ENCODE peak calls at places on chromosomes 4 and X, in four cellular contexts. V is AG09309, W is coronary artery, J is mammary epithelial cell. G is an unnamed sample.

GRCh38 chr4:68361146-68361589 is 11.3 kb upstream of the YTHDC1 start:
- DNase-seq in V (peak), W (no peak), J (peak), G (peak)

GRCh38 chr4:6779667-6780565 is 2.6 kb upstream of the KIAA0232 start:
- DNase-seq in V (no peak), W (no peak), J (no peak), G (peak)

GRCh38 chr4:121711263-121712000 is 14.7 kb upstream of the ANXA5 start:
- DNase-seq in V (peak), W (peak), J (peak), G (peak)

GRCh38 chr4:70564033-70564432 is 28.0 kb upstream of the AMBN start:
- DNase-seq in V (no peak), W (no peak), J (no peak), G (no peak)

GRCh38 chr4:179415842-179416223 is 1973.6 kb upstream of the AGA start:
- DNase-seq in V (no peak), W (no peak), J (no peak), G (no peak)

GRCh38 chr4:155522201-155522600 is 144.4 kb upstream of the GUCY1A1 start:
- DNase-seq in V (no peak), W (no peak), J (no peak), G (no peak)

GRCh38 chr4:117773067-117773946 is 261.0 kb upstream of the NDST3 start:
- DNase-seq in V (no peak), W (no peak), J (no peak), G (no peak)

GRCh38 chrX:153338836-153339235 is 4.9 kb downstream of the ZNF275 start:
- DNase-seq in V (no peak), W (peak), J (no peak), G (no peak)

GRCh38 chrX:120429776-120430535 is 39.1 kb downstream of the LAMP2 start:
- DNase-seq in V (no peak), W (no peak), J (no peak), G (no peak)

DNA sequence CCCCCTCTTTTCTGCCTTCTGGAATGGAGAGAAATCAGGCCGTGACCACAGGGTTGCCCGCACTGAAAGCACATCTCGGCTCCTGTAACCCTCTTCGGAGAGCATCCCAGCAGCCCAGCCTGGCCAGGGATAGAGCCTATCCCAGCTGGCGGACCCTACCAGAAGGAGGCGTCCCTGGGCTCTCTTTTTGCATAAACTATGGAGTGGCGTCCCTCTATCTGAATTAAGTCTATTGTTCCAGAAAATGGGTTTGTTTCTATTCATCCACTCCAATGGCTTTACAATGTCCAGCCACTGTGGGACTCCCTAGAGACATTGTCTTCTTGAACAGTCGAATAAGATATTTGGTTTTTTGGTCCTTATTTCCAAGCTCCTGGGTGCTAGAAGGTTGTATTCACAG is 689 bp upstream of the NHSL2 start:
- DNase-seq in V (no peak), W (no peak), J (no peak), G (peak)
- TF ChIP-seq CTCF in V (peak), W (no peak), J (no peak), G (no peak)

DNA sequence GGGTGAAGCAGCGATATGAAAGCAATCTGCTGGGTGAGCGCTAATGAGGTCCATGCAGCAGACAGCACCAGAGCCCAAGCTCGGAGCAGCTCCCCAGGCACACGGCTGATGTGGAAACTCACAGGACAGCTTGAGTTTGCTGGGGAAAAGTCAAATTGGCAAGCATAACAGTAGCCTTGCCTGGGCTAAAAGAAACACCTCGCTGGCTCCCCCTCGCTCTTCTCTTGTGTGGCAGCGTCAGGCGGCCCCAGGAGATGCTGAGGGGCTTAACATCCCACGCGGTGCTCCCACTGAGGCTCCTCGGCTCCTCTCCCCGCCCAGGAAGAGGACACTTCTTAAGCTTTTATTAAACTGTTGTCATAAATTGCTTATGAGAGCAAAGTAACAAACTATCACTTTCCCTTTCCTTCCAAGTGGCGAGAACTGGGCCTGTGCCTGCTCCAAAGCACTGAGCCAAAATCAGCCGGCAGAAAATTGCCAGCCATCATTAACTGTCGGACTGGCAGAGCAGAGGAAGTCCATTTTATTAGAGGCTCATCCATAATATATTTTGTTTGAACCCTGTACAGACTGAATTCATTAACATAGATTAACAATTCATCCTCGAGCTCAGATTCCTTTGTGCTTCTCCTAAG is 111.4 kb downstream of the TSPAN5 start:
- DNase-seq in V (peak), W (no peak), J (peak), G (no peak)
- TF ChIP-seq CTCF in V (peak), W (no peak), J (no peak), G (peak)

DNA sequence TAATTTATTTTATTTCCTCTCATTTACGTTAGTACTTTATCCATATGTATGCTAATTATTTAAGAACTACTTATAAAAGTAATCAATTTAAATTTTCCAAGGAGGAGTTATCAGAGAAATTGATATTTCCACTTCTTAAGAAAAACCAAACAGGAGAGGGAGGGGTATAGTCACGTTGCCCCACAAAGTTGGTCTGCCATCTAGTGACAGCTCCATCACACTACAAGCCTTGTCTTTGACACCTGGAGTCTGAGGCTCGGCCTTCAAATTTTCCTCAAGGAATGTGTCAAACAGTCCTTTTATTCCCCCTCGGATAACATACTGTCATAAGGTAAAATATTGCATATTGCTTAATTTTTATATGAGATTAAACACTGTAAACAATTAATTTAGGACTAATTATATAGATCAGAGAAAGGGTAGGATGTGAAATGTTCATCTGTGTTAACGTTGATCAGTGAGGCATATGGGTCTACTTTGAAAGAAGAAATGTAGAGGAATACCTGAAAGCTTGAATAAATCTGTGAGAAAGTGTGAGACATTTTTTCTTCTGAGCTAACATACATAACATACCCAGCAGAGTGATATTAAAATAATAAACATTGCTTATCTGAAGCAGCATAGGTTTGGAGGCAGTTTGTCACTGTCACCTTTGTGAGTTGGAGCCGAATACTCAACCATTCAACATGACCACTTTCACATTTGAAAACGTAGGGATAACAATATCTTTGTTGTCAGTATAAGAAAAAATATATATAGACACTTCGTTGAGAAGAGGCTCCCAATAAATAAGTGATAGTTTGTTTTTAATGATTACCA is 114.4 kb downstream of the GLRA3 start:
- DNase-seq in V (peak), W (no peak), J (peak), G (no peak)
- TF ChIP-seq CTCF in V (peak), W (no peak), J (peak), G (peak)

DNA sequence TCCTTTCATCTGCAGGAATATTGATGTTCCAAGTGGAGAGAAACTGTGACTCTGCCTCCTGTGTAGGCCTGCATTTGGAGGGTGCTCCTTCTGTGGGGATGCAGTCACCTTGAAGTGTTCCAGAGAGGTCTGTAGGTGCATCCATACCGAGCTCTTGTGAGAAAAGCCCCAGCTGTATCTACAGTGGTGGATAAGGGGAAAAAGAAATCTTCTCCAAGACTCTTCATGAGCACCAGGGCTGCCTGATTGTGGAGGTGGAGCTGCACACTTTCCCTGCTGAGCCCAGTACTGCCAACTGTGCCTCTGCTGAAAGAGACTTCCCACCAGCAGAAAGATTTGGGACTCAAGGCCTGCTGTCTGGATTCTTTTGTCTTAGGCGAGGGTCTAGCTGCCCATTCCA is 35.1 kb upstream of the ADH4 start:
- DNase-seq in V (no peak), W (no peak), J (no peak), G (no peak)
- TF ChIP-seq CTCF in V (no peak), W (no peak), J (no peak), G (no peak)

DNA sequence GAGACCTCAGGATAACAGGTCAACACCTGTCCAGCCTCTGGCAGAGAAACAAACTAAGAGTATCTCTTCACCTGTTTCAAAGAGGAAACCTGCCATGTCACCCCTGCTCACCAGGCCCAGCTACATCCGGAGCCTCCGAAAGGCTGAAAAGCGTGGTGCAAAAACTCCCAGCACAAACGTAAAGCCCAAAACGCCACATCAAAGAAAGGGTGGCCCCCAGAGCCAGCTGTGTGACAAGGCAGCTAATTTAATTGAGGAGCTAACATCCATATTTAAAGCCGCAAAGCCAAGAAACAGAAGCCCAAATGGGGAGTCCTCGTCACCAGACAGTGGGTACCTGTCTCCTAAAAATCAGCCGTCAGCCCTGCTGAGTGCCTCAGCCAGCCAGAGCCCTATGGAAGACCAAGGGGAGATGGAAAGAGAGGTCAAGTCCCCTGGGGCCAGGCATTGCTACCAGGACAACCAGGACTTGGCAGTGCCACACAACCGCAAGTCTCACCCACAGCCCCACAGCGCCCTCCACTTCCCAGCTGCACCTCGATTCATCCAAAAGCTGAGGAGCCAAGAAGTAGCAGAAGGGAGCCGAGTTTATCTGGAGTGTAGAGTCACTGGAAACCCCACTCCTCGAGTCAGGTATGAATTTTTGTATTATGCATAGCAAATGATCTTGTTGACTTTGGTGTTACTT is 15.1 kb downstream of the PALLD start:
- DNase-seq in V (no peak), W (no peak), J (no peak), G (no peak)
- TF ChIP-seq CTCF in V (no peak), W (no peak), J (no peak), G (no peak)

DNA sequence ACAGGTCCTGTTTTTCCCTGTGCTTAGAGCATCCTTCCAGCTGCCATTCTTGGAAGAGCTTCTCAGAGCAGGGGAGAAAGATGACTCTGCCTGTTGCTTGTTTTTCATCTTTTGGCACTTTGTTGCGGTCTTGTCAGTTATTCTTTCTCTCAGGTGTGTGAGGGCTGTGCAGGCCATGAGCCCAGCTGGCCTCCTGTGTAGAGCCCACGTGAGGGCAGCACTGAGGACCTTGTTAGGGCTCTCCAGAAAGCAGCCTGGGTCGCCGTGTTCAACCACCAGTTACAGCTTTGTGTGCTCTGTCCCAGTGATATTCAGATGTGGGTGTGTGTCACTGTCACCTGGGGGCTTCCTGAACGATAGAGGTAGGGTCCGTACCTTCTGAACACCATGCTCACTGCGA is 52.8 kb downstream of the NOP14 start:
- DNase-seq in V (no peak), W (peak), J (no peak), G (no peak)
- TF ChIP-seq CTCF in V (no peak), W (no peak), J (no peak), G (peak)

GRCh38 chr4:99117876-99118693 is 26.0 kb downstream of the ADH4 start:
- DNase-seq in V (no peak), W (no peak), J (no peak), G (peak)
- TF ChIP-seq CTCF in V (peak), W (no peak), J (no peak), G (no peak)

GRCh38 chrX:115901241-115901640 is 269.3 kb upstream of the AGTR2 start:
- DNase-seq in V (no peak), W (no peak), J (no peak), G (no peak)
- TF ChIP-seq CTCF in V (no peak), W (no peak), J (no peak), G (no peak)

G was measured in foreskin fibroblast.